ENCODE peak calls at places on chromosomes 3 and 15, in nine cellular contexts. L is NCI-H1092; M is fibroblast of lung; P is WTC11; W is HEK293T; N is KBM-7; D is activated CD4-positive, alpha-beta T cell treated with anti-CD3 and anti-CD28 coated beads, Interleukin-2, amount 10 ng/mL, durations not matched to agents 7 days and 5 days; E is OCI-M1; U is NCI-H345. V is an unnamed sample.
A peak's percentile ranks its signal among the peaks of the same experiment; 100 is the strongest.

GRCh38 chr3:135012101-135012500 is 217.0 kb downstream of the EPHB1 start:
- DNase-seq in L (no peak), M (no peak), P (no peak), W (no peak), N (no peak), D (no peak), E (no peak), U (no peak), V (no peak)

GRCh38 chr3:141710888-141711616 is 27.0 kb upstream of the RNF7 start:
- DNase-seq in L (no peak), M (peak; percentile 93), P (no peak), W (no peak), N (no peak), D (no peak), E (no peak), U (no peak), V (no peak)

GRCh38 chr15:65922621-65923020 is 53.3 kb downstream of the RAB11A start:
- DNase-seq in L (no peak), M (no peak), P (no peak), W (no peak), N (no peak), D (no peak), E (no peak), U (no peak), V (no peak)

GRCh38 chr3:27589795-27590194 is 105.6 kb upstream of the SLC4A7 start:
- DNase-seq in L (no peak), M (peak; percentile 80), P (no peak), W (no peak), N (no peak), D (no peak), E (no peak), U (no peak), V (no peak)

GRCh38 chr15:70324001-70324974 is 226.6 kb upstream of the TLE3 start:
- DNase-seq in L (no peak), M (peak; percentile 43), P (no peak), W (no peak), N (no peak), D (no peak), E (no peak), U (no peak), V (no peak)

GRCh38 chr15:34621675-34622074 is 38.2 kb upstream of the GOLGA8B start:
- DNase-seq in L (peak; percentile 0), M (peak; percentile 44), P (no peak), W (peak; percentile 3), N (peak; percentile 66), D (no peak), E (peak; percentile 83), U (no peak), V (peak; percentile 13)

GRCh38 chr15:43410572-43411214 is 39.8 kb downstream of the TUBGCP4 start:
- DNase-seq in L (no peak), M (peak; percentile 36), P (no peak), W (no peak), N (no peak), D (no peak), E (peak; percentile 71), U (no peak), V (no peak)

GRCh38 chr3:125374501-125374995 is 577 bp downstream of the ZNF148 start:
- DNase-seq in L (peak; percentile 39), M (peak; percentile 60), P (peak; percentile 49), W (peak; percentile 65), N (peak; percentile 45), D (peak; percentile 19), E (peak; percentile 49), U (no peak), V (no peak)

GRCh38 chr15:90106522-90107117 is 4.4 kb upstream of the IDH2 start:
- DNase-seq in L (no peak), M (peak; percentile 69), P (no peak), W (no peak), N (no peak), D (no peak), E (no peak), U (peak; percentile 59), V (no peak)

GRCh38 chr15:97909291-97909891 is 51.1 kb upstream of the ARRDC4 start:
- DNase-seq in L (peak; percentile 23), M (peak; percentile 24), P (peak; percentile 84), W (peak; percentile 74), N (peak; percentile 69), D (peak; percentile 64), E (peak; percentile 85), U (peak; percentile 46), V (peak; percentile 39)

GRCh38 chr3:37726445-37727000 is 135.2 kb upstream of the CTDSPL start:
- DNase-seq in L (peak; percentile 37), M (peak; percentile 21), P (no peak), W (no peak), N (no peak), D (no peak), E (no peak), U (no peak), V (no peak)

GRCh38 chr15:68310178-68310810 is 32.7 kb downstream of the FEM1B start:
- DNase-seq in L (no peak), M (no peak), P (no peak), W (no peak), N (no peak), D (peak; percentile 2), E (no peak), U (no peak), V (no peak)

GRCh38 chr3:141870091-141870687 is 6.3 kb upstream of the ATP1B3 start:
- DNase-seq in L (no peak), M (no peak), P (no peak), W (no peak), N (no peak), D (no peak), E (no peak), U (no peak), V (no peak)

GRCh38 chr3:14329116-14329830 is 73.1 kb upstream of the SLC6A6 start:
- DNase-seq in L (no peak), M (peak; percentile 74), P (peak; percentile 39), W (peak; percentile 41), N (peak; percentile 76), D (no peak), E (no peak), U (peak; percentile 91), V (no peak)

GRCh38 chr15:41557673-41558399 is 1.2 kb upstream of the TYRO3 start:
- DNase-seq in L (no peak), M (peak; percentile 58), P (peak; percentile 76), W (peak; percentile 69), N (peak; percentile 82), D (peak; percentile 74), E (peak; percentile 77), U (peak; percentile 74), V (peak; percentile 52)

GRCh38 chr3:10628902-10629700 is 123.7 kb upstream of the ATP2B2 start:
- DNase-seq in L (no peak), M (no peak), P (no peak), W (no peak), N (no peak), D (no peak), E (no peak), U (no peak), V (no peak)

GRCh38 chr3:57654214-57654613 is 38.7 kb downstream of the DENND6A start:
- DNase-seq in L (no peak), M (no peak), P (no peak), W (no peak), N (no peak), D (no peak), E (peak; percentile 56), U (no peak), V (no peak)

GRCh38 chr15:73952913-73953750 is 26.9 kb downstream of the LOXL1 start:
- DNase-seq in L (no peak), M (no peak), P (no peak), W (no peak), N (no peak), D (no peak), E (no peak), U (no peak), V (no peak)

GRCh38 chr3:136404056-136404455 is 153.9 kb downstream of the PCCB start:
- DNase-seq in L (no peak), M (no peak), P (no peak), W (no peak), N (no peak), D (no peak), E (no peak), U (no peak), V (no peak)

GRCh38 chr15:65249641-65250040 is 37.0 kb downstream of the PARP16 start:
- DNase-seq in L (no peak), M (no peak), P (no peak), W (no peak), N (no peak), D (no peak), E (no peak), U (no peak), V (no peak)

GRCh38 chr3:41320953-41321641 is 121.8 kb downstream of the CTNNB1 start:
- DNase-seq in L (no peak), M (no peak), P (no peak), W (no peak), N (no peak), D (no peak), E (no peak), U (no peak), V (no peak)

GRCh38 chr3:145628211-145628610 is 532.8 kb downstream of the PLOD2 start:
- DNase-seq in L (no peak), M (no peak), P (no peak), W (no peak), N (no peak), D (no peak), E (no peak), U (no peak), V (no peak)

GRCh38 chr15:33565099-33565498 is 254.3 kb downstream of the RYR3 start:
- DNase-seq in L (no peak), M (peak; percentile 58), P (no peak), W (no peak), N (no peak), D (no peak), E (no peak), U (peak; percentile 21), V (no peak)

GRCh38 chr15:62802612-62803011 is 239.9 kb upstream of the TPM1 start:
- DNase-seq in L (no peak), M (no peak), P (no peak), W (no peak), N (no peak), D (no peak), E (no peak), U (no peak), V (no peak)

GRCh38 chr3:160941885-160942494 is 163.2 kb downstream of the B3GALNT1 start:
- DNase-seq in L (no peak), M (peak; percentile 49), P (peak; percentile 66), W (peak; percentile 46), N (peak; percentile 82), D (peak; percentile 83), E (no peak), U (no peak), V (peak; percentile 58)

GRCh38 chr15:99438691-99439523 is 126.9 kb upstream of the MEF2A start:
- DNase-seq in L (no peak), M (peak; percentile 35), P (no peak), W (no peak), N (no peak), D (no peak), E (no peak), U (no peak), V (no peak)

GRCh38 chr15:90681480-90681879 is 35.7 kb upstream of the BLM start:
- DNase-seq in L (no peak), M (peak; percentile 97), P (no peak), W (no peak), N (no peak), D (no peak), E (no peak), U (no peak), V (no peak)

GRCh38 chr15:29825205-29825604 is 2.9 kb upstream of the TJP1 start:
- DNase-seq in L (no peak), M (peak; percentile 63), P (no peak), W (no peak), N (peak; percentile 73), D (peak; percentile 57), E (peak; percentile 57), U (no peak), V (no peak)

GRCh38 chr3:185420762-185421161 is 57.8 kb downstream of the MAP3K13 start:
- DNase-seq in L (peak; percentile 63), M (peak; percentile 25), P (no peak), W (no peak), N (peak; percentile 16), D (no peak), E (no peak), U (peak; percentile 31), V (no peak)

GRCh38 chr15:51180009-51180408 is 85.3 kb upstream of the TNFAIP8L3 start:
- DNase-seq in L (no peak), M (no peak), P (no peak), W (no peak), N (no peak), D (no peak), E (no peak), U (no peak), V (no peak)

GRCh38 chr15:29570931-29571727 is 251.1 kb downstream of the TJP1 start:
- DNase-seq in L (no peak), M (peak; percentile 25), P (peak; percentile 81), W (peak; percentile 38), N (peak; percentile 21), D (no peak), E (no peak), U (peak; percentile 63), V (no peak)